ENCODE peak calls at places on chromosomes 6 and 20, in seven cellular contexts. M, S, K, N, J, L and O are unnamed samples. For H3K4me1, the result is how much of the 10 kb centered on the place peaks cover.

GRCh38 chr6:113774122-113774835 is 82.9 kb upstream of the MARCKS start:
- DNase-seq in J (no peak), K (peak), S (no peak), M (peak), N (no peak), L (peak), O (no peak)

GRCh38 chr6:166540631-166541331 is 45.7 kb downstream of the RAMACL start:
- DNase-seq in M (peak), S (no peak), K (no peak), N (no peak), L (no peak), J (no peak), O (no peak)

GRCh38 chr6:160391419-160392116 is 43.4 kb downstream of the SLC22A3 start:
- DNase-seq in M (no peak), N (no peak), L (peak), K (no peak), J (no peak), S (no peak), O (peak)

GRCh38 chr6:69732640-69733039 is 64.2 kb downstream of the LMBRD1 start:
- DNase-seq in K (no peak), L (peak), S (no peak), N (no peak), J (no peak), M (no peak), O (no peak)

GRCh38 chr6:131213501-131213990 is 78.3 kb downstream of the AKAP7 start:
- DNase-seq in K (no peak), M (peak), N (no peak), S (no peak), L (peak), J (no peak), O (no peak)

GRCh38 chr6:27565839-27566779 is 93.2 kb upstream of the ZNF184 start:
- DNase-seq in K (peak), J (no peak), M (no peak), L (no peak), N (no peak), S (peak), O (peak)

GRCh38 chr6:14804001-14804401 is 441.9 kb upstream of the JARID2 start:
- DNase-seq in S (no peak), J (no peak), N (no peak), M (no peak), L (peak), K (no peak), O (peak)

GRCh38 chr6:159654483-159655098 is 38.5 kb downstream of the SOD2 start:
- DNase-seq in K (peak), M (peak), J (peak), L (peak), N (no peak), S (no peak), O (peak)

GRCh38 chr20:10863337-10864060 is 189.7 kb upstream of the JAG1 start:
- DNase-seq in J (no peak), M (peak), K (peak), L (peak), N (no peak), S (no peak), O (no peak)

GRCh38 chr20:8045946-8046345 is 26.4 kb upstream of the TMX4 start:
- DNase-seq in J (no peak), K (peak), S (no peak), L (no peak), N (no peak), M (no peak), O (no peak)

GRCh38 chr6:33740204-33740608 is 6.5 kb downstream of the IP6K3 start:
- DNase-seq in K (no peak), L (peak), S (no peak), N (no peak), J (no peak), M (no peak), O (no peak)

GRCh38 chr20:59207742-59208357 is 44.2 kb downstream of the ZNF831 start:
- DNase-seq in S (peak), M (no peak), K (peak), L (no peak), N (peak), J (peak), O (peak)

GRCh38 chr6:149566372-149567193 is at the start of gene GINM1:
- DNase-seq in N (no peak), S (peak), J (no peak), M (peak), K (peak), L (peak), O (peak)

GRCh38 chr6:157685596-157686280 is 137.3 kb upstream of the SNX9 start:
- DNase-seq in J (no peak), K (no peak), M (no peak), L (no peak), S (no peak), N (no peak), O (no peak)

GRCh38 chr6:24188571-24188970 is 62.6 kb downstream of the NRSN1 start:
- DNase-seq in M (no peak), L (no peak), K (no peak), J (no peak), S (no peak), N (no peak), O (no peak)

GRCh38 chr20:23245553-23246128 is 105.0 kb upstream of the NXT1 start:
- DNase-seq in J (no peak), N (no peak), S (peak), K (peak), M (peak), L (peak), O (peak)

GRCh38 chr20:59823030-59823423 is 110.4 kb downstream of the SYCP2 start:
- DNase-seq in K (no peak), L (no peak), M (no peak), J (no peak), S (peak), N (no peak), O (no peak)

GRCh38 chr20:38304845-38305447 is 990 bp downstream of the BPI start:
- DNase-seq in K (peak), S (peak), L (peak), M (peak), N (peak), J (no peak), O (peak)

GRCh38 chr20:14951707-14952106 is 614.3 kb upstream of the FLRT3 start:
- DNase-seq in M (no peak), N (no peak), K (peak), L (peak), S (no peak), J (no peak), O (peak)

GRCh38 chr6:166956444-166957086 is at the start of gene RNASET2:
- DNase-seq in L (peak), N (no peak), J (peak), M (peak), K (peak), S (peak), O (peak)

GRCh38 chr6:127267742-127268588 is 1.3 kb downstream of the RNF146 start:
- DNase-seq in S (no peak), M (no peak), J (no peak), K (no peak), N (no peak), L (peak), O (no peak)

GRCh38 chr20:35561268-35561667 is 19.4 kb downstream of the ERGIC3 start:
- DNase-seq in M (peak), K (peak), J (peak), N (no peak), S (peak), L (peak), O (peak)

GRCh38 chr20:35562541-35563110 is 20.7 kb downstream of the ERGIC3 start:
- DNase-seq in L (no peak), M (no peak), K (no peak), J (no peak), N (no peak), S (no peak), O (no peak)

GRCh38 chr20:35561671-35562070 is 19.8 kb downstream of the ERGIC3 start:
- DNase-seq in J (no peak), K (peak), L (no peak), M (no peak), S (peak), N (no peak), O (no peak)

GRCh38 chr20:35563834-35564233 is 22.0 kb downstream of the ERGIC3 start:
- DNase-seq in S (no peak), J (no peak), L (no peak), M (no peak), N (no peak), K (no peak), O (peak)

GRCh38 chr20:35564905-35565304 is 23.0 kb downstream of the ERGIC3 start:
- DNase-seq in J (no peak), M (no peak), K (no peak), S (no peak), L (no peak), N (no peak), O (no peak)
- H3K18ac ChIP-seq in J (no peak), M (no peak), K (no peak), S (no peak), L (no peak), N (no peak), O (no peak)

DNA sequence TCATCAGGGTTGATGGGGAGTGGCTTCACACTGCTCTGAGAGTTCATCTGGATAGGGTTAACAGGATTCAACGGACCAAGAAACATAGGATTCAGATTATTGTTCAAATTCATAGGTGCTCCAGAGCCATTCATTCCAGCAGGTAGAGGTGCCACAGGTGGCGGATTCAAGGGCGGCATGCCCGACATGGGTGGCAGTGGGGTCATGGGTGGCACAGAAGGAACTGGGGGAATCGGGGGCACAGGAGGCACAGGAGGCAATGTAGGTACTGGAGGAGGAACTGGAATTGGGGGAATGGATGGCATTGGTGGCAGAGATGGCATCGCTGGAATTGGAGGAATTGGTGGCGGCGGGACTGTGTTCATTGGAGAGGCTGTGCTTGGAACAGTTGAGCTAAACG is 10.3 kb downstream of the CPNE1 start:
- DNase-seq in J (no peak), K (no peak), N (no peak), L (no peak), M (no peak), S (no peak), O (no peak)
- H3K4me1 ChIP-seq in J (under half), K (under half), N (under half), L (under half), M (under half), S (under half), O (under half)

GRCh38 chr6:135170849-135171248 is 10.3 kb upstream of the MYB start:
- DNase-seq in M (no peak), K (no peak), N (no peak), L (no peak), J (no peak), S (no peak), O (peak)

GRCh38 chr6:135170238-135170637 is 10.9 kb upstream of the MYB start:
- DNase-seq in K (no peak), L (no peak), M (no peak), N (no peak), S (no peak), J (no peak), O (peak)

GRCh38 chr6:135166515-135166914 is 14.6 kb upstream of the MYB start:
- DNase-seq in M (no peak), N (no peak), J (no peak), L (no peak), S (no peak), K (no peak), O (no peak)

GRCh38 chr6:135167617-135168016 is 13.5 kb upstream of the MYB start:
- DNase-seq in M (no peak), K (no peak), J (no peak), N (no peak), L (no peak), S (no peak), O (peak)

GRCh38 chr6:135168766-135169165 is 12.3 kb upstream of the MYB start:
- DNase-seq in M (no peak), N (no peak), S (no peak), J (no peak), K (no peak), L (no peak), O (no peak)
- H2AK5ac ChIP-seq in M (no peak), N (no peak), S (no peak), J (no peak), K (no peak), L (no peak), O (no peak)

DNA sequence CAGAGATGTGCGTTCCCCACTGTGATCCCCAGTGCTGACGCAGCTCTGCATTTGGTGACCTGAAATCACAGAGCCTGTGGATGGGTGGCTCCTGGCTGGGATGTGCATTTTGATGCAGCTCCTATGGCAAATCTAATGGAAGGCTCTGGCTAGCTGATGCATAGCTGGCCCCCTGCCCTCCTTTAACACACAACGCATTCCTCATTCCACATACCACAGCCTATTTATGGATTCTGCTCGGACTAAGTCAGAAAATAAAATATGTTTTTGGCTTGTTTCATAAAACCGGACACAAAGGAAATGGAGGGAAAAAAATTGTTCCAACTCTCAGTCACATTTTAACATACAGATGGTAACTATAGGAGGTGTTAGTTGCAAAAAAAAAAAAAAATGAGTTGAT is 215.2 kb downstream of the HDGFL1 start:
- DNase-seq in K (peak), S (no peak), N (no peak), M (peak), L (no peak), J (no peak), O (no peak)
- H3K18ac ChIP-seq in K (no peak), S (no peak), N (no peak), M (peak), L (no peak), J (peak), O (no peak)